ENCODE peak calls at places on chromosomes 16 and 17, in four cellular contexts. H, E, C and N are unnamed samples. For H3K9me3 and H3K4me1, the result is how much of the 10 kb centered on the place peaks cover.

GRCh38 chr16:4675864-4676786 is 17.2 kb upstream of the NUDT16L1 start:
- DNase-seq in H (peak), E (no peak), C (peak), N (no peak)

GRCh38 chr16:50806099-50807062 is 64.5 kb downstream of the CYLD start:
- DNase-seq in H (peak), E (peak), C (peak), N (peak)

GRCh38 chr16:1014771-1015495 is 33.4 kb downstream of the SOX8 start:
- DNase-seq in H (no peak), E (peak), C (no peak), N (peak)

GRCh38 chr17:30299000-30299399 is 7.3 kb upstream of the BLMH start:
- DNase-seq in H (no peak), E (no peak), C (no peak), N (peak)

GRCh38 chr17:75344664-75345063 is 55.4 kb upstream of the SLC25A19 start:
- DNase-seq in H (no peak), E (no peak), C (no peak), N (no peak)

GRCh38 chr17:8726951-8727555 is 17.6 kb downstream of the CCDC42 start:
- DNase-seq in H (no peak), E (no peak), C (no peak), N (no peak)

GRCh38 chr16:49910761-49911160 is 54.8 kb upstream of the ZNF423 start:
- DNase-seq in H (no peak), E (no peak), C (no peak), N (no peak)

GRCh38 chr16:27867122-27868110 is 196.1 kb downstream of the GSG1L start:
- DNase-seq in H (peak), E (peak), C (peak), N (peak)

GRCh38 chr17:78651551-78651950 is 74.4 kb upstream of the DNAH17 start:
- DNase-seq in H (no peak), E (no peak), C (no peak), N (no peak)

GRCh38 chr16:51449441-51449840 is 298.4 kb upstream of the SALL1 start:
- DNase-seq in H (no peak), E (no peak), C (no peak), N (no peak)

GRCh38 chr16:49890876-49891275 is 35.0 kb upstream of the ZNF423 start:
- DNase-seq in H (peak), E (no peak), C (peak), N (peak)

GRCh38 chr17:35920229-35920628 is 10.3 kb downstream of the RDM1 start:
- DNase-seq in H (no peak), E (no peak), C (no peak), N (no peak)

GRCh38 chr17:78379134-78379497 is 667 bp downstream of the PGS1 start:
- DNase-seq in H (no peak), E (no peak), C (no peak), N (peak)

GRCh38 chr17:1244606-1245012 is 25.6 kb upstream of the BHLHA9 start:
- DNase-seq in H (no peak), E (no peak), C (no peak), N (no peak)

GRCh38 chr17:841313-841712 is 59.2 kb downstream of the MRM3 start:
- DNase-seq in H (no peak), E (no peak), C (no peak), N (no peak)

GRCh38 chr17:3647769-3648540 is 11.4 kb downstream of the CTNS start:
- DNase-seq in H (peak), E (peak), C (no peak), N (peak)

GRCh38 chr17:419073-419735 is 66.6 kb upstream of the RPH3AL start:
- DNase-seq in H (peak), E (no peak), C (no peak), N (no peak)

GRCh38 chr16:67779256-67780014 is 26.9 kb downstream of the RANBP10 start:
- DNase-seq in H (no peak), E (no peak), C (no peak), N (no peak)

GRCh38 chr16:55754056-55754455 is 78.8 kb downstream of the CES1 start:
- DNase-seq in H (no peak), E (no peak), C (no peak), N (no peak)

GRCh38 chr16:14420721-14421488 is 209.2 kb downstream of the PARN start:
- DNase-seq in H (no peak), E (no peak), C (no peak), N (no peak)

GRCh38 chr17:4232168-4232813 is 31.5 kb downstream of the ANKFY1 start:
- DNase-seq in H (no peak), E (no peak), C (no peak), N (peak)

GRCh38 chr17:18858567-18859245 is 775 bp downstream of the PRPSAP2 start:
- DNase-seq in H (no peak), E (no peak), C (no peak), N (no peak)

GRCh38 chr17:80970044-80970761 is 21.4 kb upstream of the CHMP6 start:
- DNase-seq in H (no peak), E (peak), C (peak), N (no peak)

GRCh38 chr16:26672206-26672605 is 394.5 kb upstream of the C16orf82 start:
- DNase-seq in H (no peak), E (no peak), C (no peak), N (no peak)

GRCh38 chr16:17205279-17206139 is 265.3 kb downstream of the XYLT1 start:
- DNase-seq in H (no peak), E (no peak), C (no peak), N (no peak)

GRCh38 chr16:67942510-67943255 is 1.2 kb downstream of the LCAT start:
- DNase-seq in H (no peak), E (no peak), C (no peak), N (no peak)

GRCh38 chr17:70848785-70849184 is 679.5 kb downstream of the KCNJ2 start:
- DNase-seq in H (no peak), E (no peak), C (no peak), N (no peak)

GRCh38 chr16:21634216-21634615 is 18.2 kb downstream of the IGSF6 start:
- DNase-seq in H (no peak), E (no peak), C (no peak), N (no peak)

GRCh38 chr16:86730086-86730485 is 151.7 kb downstream of the FOXL1 start:
- DNase-seq in H (no peak), E (no peak), C (no peak), N (no peak)

GRCh38 chr16:88686439-88687253 is at the start of gene SNAI3:
- DNase-seq in H (peak), E (peak), C (peak), N (peak)

GRCh38 chr16:69057400-69058378 is 47.8 kb upstream of the HAS3 start:
- DNase-seq in H (no peak), E (no peak), C (no peak), N (peak)

GRCh38 chr16:35574011-35574410 is 2114.6 kb downstream of the TP53TG3F start:
- DNase-seq in H (no peak), E (no peak), C (no peak), N (no peak)
- H3K9me3 ChIP-seq in H (under half), E (half or more), C (under half), N (under half)

GRCh38 chr17:61739002-61739401 is 124.3 kb downstream of the BRIP1 start:
- DNase-seq in H (no peak), E (no peak), C (no peak), N (no peak)
- H3K4me1 ChIP-seq in H (under half), E (under half), C (under half), N (under half)

DNA sequence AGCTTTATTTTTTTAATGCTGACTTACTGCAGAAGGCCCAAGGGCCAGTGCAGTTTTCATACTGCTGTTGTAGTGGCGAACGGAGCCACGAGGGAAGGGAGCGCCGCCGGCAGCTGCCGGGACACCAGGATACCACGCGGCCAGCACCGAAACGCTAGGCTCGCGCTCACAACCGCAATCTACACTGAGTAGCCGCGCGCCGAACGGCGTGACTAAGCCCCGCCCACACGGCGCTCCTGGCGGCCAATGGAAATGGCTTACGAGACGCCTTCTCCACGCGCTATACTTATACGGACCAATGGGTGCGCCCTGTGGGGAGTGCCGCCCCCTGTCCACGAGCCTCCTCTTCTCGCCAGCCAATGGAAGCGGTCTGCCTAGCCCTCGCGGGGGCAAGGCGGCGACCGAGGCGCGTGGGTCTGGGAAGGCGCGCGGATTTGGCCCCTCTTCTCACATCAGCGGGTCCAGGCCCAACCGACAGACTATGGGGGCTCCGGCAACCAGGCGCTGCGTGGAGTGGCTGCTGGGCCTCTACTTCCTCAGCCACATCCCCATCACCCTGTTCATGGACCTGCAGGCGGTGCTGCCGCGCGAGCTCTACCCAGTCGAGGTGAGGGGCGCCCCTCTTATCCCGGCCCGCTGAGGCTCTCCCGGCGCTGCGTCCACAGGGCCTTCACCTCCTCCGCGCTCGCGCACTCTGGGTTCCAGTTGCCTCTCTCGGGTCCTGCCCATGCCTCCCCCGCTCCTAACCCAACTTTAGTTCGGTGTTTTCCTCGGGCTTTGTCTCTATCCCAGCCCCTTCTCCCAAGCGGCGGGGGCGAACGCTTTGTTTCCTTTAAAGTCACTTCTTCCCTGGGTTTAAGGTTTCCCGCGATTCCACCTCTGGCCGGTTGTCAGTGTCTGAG is at the start of gene TMEM97:
- DNase-seq in H (peak), E (peak), C (peak), N (peak)
- H3K4me3 ChIP-seq in H (peak), E (peak), C (peak), N (peak)

GRCh38 chr17:22270381-22270780 is 578.1 kb downstream of the KCNJ18 start:
- DNase-seq in H (no peak), E (no peak), C (no peak), N (no peak)
- H3K9me3 ChIP-seq in H (under half), E (under half), C (under half), N (under half)

GRCh38 chr16:82650804-82651203 is 24.0 kb downstream of the CDH13 start:
- DNase-seq in H (no peak), E (no peak), C (no peak), N (no peak)
- H3K4me1 ChIP-seq in H (under half), E (under half), C (under half), N (under half)

GRCh38 chr16:64096671-64097070 is 1025.2 kb downstream of the CDH11 start:
- DNase-seq in H (no peak), E (no peak), C (no peak), N (no peak)
- H3K4me3 ChIP-seq in H (no peak), E (no peak), C (no peak), N (no peak)

DNA sequence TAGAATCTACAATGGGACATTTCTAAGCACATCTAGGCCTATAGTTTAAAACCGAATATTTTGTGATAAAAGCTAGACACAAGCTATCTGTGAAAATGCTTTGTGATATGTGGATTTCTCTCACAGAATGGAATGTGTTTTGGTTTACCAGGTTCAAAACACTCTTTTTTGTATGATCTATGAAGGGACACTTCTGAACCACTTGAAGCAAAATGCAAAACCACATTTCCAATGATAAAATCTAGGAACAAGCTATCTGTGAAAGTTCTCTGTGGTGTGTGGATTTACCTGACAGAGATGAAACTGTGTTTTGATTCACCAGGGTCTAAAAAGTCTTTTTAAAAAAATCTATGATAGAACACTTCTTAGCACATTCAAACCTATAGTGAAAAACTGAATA is 2192.4 kb downstream of the TP53TG3F start:
- DNase-seq in H (no peak), E (no peak), C (no peak), N (no peak)
- H3K9me3 ChIP-seq in H (under half), E (half or more), C (under half), N (under half)